ENCODE peak calls at places on chromosome 12, in ten cellular contexts. One of them, this sample, is unnamed. For H3K27me3, the result is how much of the 10 kb centered on the place peaks cover.

GRCh38 chr12:74535536-74535935 is 2.1 kb upstream of the ATXN7L3B start:
- DNase-seq in adrenal gland: no peak
- DNase-seq in IMR-90: no peak
- DNase-seq in Karpas-422: peak
- DNase-seq in AG04450: no peak
- DNase-seq in CD8-positive, alpha-beta memory T cell: no peak
- DNase-seq in tibial artery: no peak
- DNase-seq in cardiac muscle cell: no peak
- DNase-seq in neural progenitor cell: no peak
- DNase-seq in aorta: no peak
- DNase-seq in this sample: no peak

GRCh38 chr12:19994970-19995369 is 373.4 kb upstream of the PDE3A start:
- DNase-seq in cardiac muscle cell: no peak
- DNase-seq in aorta: no peak
- DNase-seq in tibial artery: no peak
- DNase-seq in Karpas-422: no peak
- DNase-seq in neural progenitor cell: no peak
- DNase-seq in AG04450: no peak
- DNase-seq in CD8-positive, alpha-beta memory T cell: no peak
- DNase-seq in IMR-90: no peak
- DNase-seq in adrenal gland: no peak
- DNase-seq in this sample: no peak

GRCh38 chr12:89469361-89469760 is 55.2 kb downstream of the GALNT4 start:
- DNase-seq in Karpas-422: no peak
- DNase-seq in IMR-90: peak
- DNase-seq in CD8-positive, alpha-beta memory T cell: peak
- DNase-seq in neural progenitor cell: no peak
- DNase-seq in AG04450: no peak
- DNase-seq in tibial artery: no peak
- DNase-seq in adrenal gland: no peak
- DNase-seq in cardiac muscle cell: no peak
- DNase-seq in aorta: no peak
- DNase-seq in this sample: no peak

GRCh38 chr12:78315018-78315417 is 484.3 kb downstream of the NAV3 start:
- DNase-seq in aorta: no peak
- DNase-seq in AG04450: no peak
- DNase-seq in neural progenitor cell: no peak
- DNase-seq in Karpas-422: no peak
- DNase-seq in cardiac muscle cell: no peak
- DNase-seq in IMR-90: no peak
- DNase-seq in CD8-positive, alpha-beta memory T cell: no peak
- DNase-seq in tibial artery: no peak
- DNase-seq in adrenal gland: no peak
- DNase-seq in this sample: no peak

GRCh38 chr12:4444031-4444430 is 1.6 kb downstream of the FGF6 start:
- DNase-seq in AG04450: no peak
- DNase-seq in tibial artery: no peak
- DNase-seq in neural progenitor cell: no peak
- DNase-seq in Karpas-422: no peak
- DNase-seq in cardiac muscle cell: no peak
- DNase-seq in aorta: no peak
- DNase-seq in CD8-positive, alpha-beta memory T cell: no peak
- DNase-seq in IMR-90: no peak
- DNase-seq in adrenal gland: no peak
- DNase-seq in this sample: no peak

GRCh38 chr12:89544730-89545184 is 18.9 kb upstream of the POC1B start:
- DNase-seq in aorta: peak
- DNase-seq in AG04450: no peak
- DNase-seq in CD8-positive, alpha-beta memory T cell: no peak
- DNase-seq in Karpas-422: no peak
- DNase-seq in neural progenitor cell: peak
- DNase-seq in IMR-90: no peak
- DNase-seq in cardiac muscle cell: peak
- DNase-seq in tibial artery: peak
- DNase-seq in adrenal gland: peak
- DNase-seq in this sample: peak

GRCh38 chr12:62435337-62436163 is 31.1 kb upstream of the MON2 start:
- DNase-seq in CD8-positive, alpha-beta memory T cell: peak
- DNase-seq in neural progenitor cell: peak
- DNase-seq in IMR-90: peak
- DNase-seq in AG04450: peak
- DNase-seq in adrenal gland: peak
- DNase-seq in cardiac muscle cell: peak
- DNase-seq in Karpas-422: peak
- DNase-seq in tibial artery: peak
- DNase-seq in aorta: peak
- DNase-seq in this sample: peak

GRCh38 chr12:3641428-3641883 is 111.5 kb downstream of the CRACR2A start:
- DNase-seq in Karpas-422: no peak
- DNase-seq in aorta: no peak
- DNase-seq in neural progenitor cell: no peak
- DNase-seq in adrenal gland: no peak
- DNase-seq in CD8-positive, alpha-beta memory T cell: no peak
- DNase-seq in cardiac muscle cell: no peak
- DNase-seq in AG04450: no peak
- DNase-seq in IMR-90: peak
- DNase-seq in tibial artery: no peak
- DNase-seq in this sample: no peak

GRCh38 chr12:114579389-114579788 is 104.6 kb downstream of the TBX3 start:
- DNase-seq in neural progenitor cell: no peak
- DNase-seq in AG04450: no peak
- DNase-seq in IMR-90: no peak
- DNase-seq in tibial artery: no peak
- DNase-seq in aorta: no peak
- DNase-seq in adrenal gland: no peak
- DNase-seq in cardiac muscle cell: no peak
- DNase-seq in CD8-positive, alpha-beta memory T cell: no peak
- DNase-seq in Karpas-422: no peak
- DNase-seq in this sample: no peak

GRCh38 chr12:131196220-131196619 is 242.5 kb downstream of the ADGRD1 start:
- DNase-seq in aorta: peak
- DNase-seq in neural progenitor cell: no peak
- DNase-seq in IMR-90: no peak
- DNase-seq in adrenal gland: no peak
- DNase-seq in cardiac muscle cell: no peak
- DNase-seq in AG04450: no peak
- DNase-seq in Karpas-422: no peak
- DNase-seq in tibial artery: no peak
- DNase-seq in CD8-positive, alpha-beta memory T cell: no peak
- DNase-seq in this sample: no peak

GRCh38 chr12:115183752-115184151 is 499.8 kb upstream of the TBX3 start:
- DNase-seq in aorta: no peak
- DNase-seq in IMR-90: no peak
- DNase-seq in tibial artery: no peak
- DNase-seq in CD8-positive, alpha-beta memory T cell: no peak
- DNase-seq in AG04450: no peak
- DNase-seq in Karpas-422: no peak
- DNase-seq in neural progenitor cell: no peak
- DNase-seq in adrenal gland: no peak
- DNase-seq in cardiac muscle cell: no peak
- DNase-seq in this sample: no peak

GRCh38 chr12:26863515-26863914 is 30.5 kb upstream of the ITPR2 start:
- DNase-seq in Karpas-422: peak
- DNase-seq in tibial artery: no peak
- DNase-seq in IMR-90: peak
- DNase-seq in adrenal gland: no peak
- DNase-seq in cardiac muscle cell: no peak
- DNase-seq in AG04450: no peak
- DNase-seq in CD8-positive, alpha-beta memory T cell: no peak
- DNase-seq in neural progenitor cell: peak
- DNase-seq in aorta: no peak
- DNase-seq in this sample: no peak

DNA sequence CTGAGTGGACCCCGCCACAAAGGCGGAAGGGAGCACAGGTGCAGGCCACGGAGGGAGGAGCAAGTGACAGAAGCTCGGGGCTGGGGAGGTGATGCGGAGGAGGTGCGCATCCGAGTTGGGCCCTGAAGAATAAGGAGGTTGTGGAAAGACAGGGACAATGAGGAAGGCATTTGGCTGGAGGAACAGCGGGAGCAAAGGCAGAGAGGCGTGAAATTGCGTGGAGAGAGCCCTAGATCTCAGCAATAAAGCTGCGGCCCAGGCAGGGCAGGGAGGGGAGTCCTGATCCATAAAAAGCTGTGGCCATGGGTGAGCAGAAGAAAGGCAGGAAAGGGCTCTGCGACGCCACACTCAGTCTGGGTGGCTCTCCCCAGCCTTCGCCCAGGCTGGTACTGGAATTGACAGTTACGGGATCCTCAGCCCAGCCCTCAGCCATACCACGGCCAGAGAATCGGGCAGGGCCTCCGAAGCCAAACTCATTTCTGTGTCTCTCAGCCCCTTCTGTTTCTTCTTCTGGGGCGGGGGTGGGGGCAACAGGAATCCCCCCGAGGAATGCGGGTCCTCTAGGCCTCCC is 2.2 kb downstream of the FIGNL2 start:
- DNase-seq in aorta: no peak
- DNase-seq in cardiac muscle cell: no peak
- DNase-seq in CD8-positive, alpha-beta memory T cell: no peak
- DNase-seq in AG04450: no peak
- DNase-seq in tibial artery: no peak
- DNase-seq in IMR-90: no peak
- DNase-seq in Karpas-422: no peak
- DNase-seq in neural progenitor cell: peak
- DNase-seq in adrenal gland: no peak
- DNase-seq in this sample: no peak
- H3K27me3 ChIP-seq in aorta: under half
- H3K27me3 ChIP-seq in cardiac muscle cell: under half
- H3K27me3 ChIP-seq in CD8-positive, alpha-beta memory T cell: under half
- H3K27me3 ChIP-seq in AG04450: half or more
- H3K27me3 ChIP-seq in tibial artery: under half
- H3K27me3 ChIP-seq in IMR-90: half or more
- H3K27me3 ChIP-seq in Karpas-422: under half
- H3K27me3 ChIP-seq in neural progenitor cell: under half
- H3K27me3 ChIP-seq in adrenal gland: under half
- H3K27me3 ChIP-seq in this sample: under half

GRCh38 chr12:49093746-49094103 is 876 bp downstream of the DHH start:
- DNase-seq in CD8-positive, alpha-beta memory T cell: no peak
- DNase-seq in adrenal gland: no peak
- DNase-seq in AG04450: no peak
- DNase-seq in IMR-90: no peak
- DNase-seq in Karpas-422: no peak
- DNase-seq in neural progenitor cell: peak
- DNase-seq in tibial artery: no peak
- DNase-seq in aorta: peak
- DNase-seq in cardiac muscle cell: peak
- DNase-seq in this sample: no peak

GRCh38 chr12:49091056-49091835 is 3.4 kb downstream of the DHH start:
- DNase-seq in adrenal gland: no peak
- DNase-seq in neural progenitor cell: peak
- DNase-seq in Karpas-422: no peak
- DNase-seq in CD8-positive, alpha-beta memory T cell: no peak
- DNase-seq in IMR-90: no peak
- DNase-seq in AG04450: no peak
- DNase-seq in aorta: peak
- DNase-seq in tibial artery: no peak
- DNase-seq in cardiac muscle cell: no peak
- DNase-seq in this sample: no peak

GRCh38 chr12:49091836-49092085 is 2.8 kb downstream of the DHH start:
- DNase-seq in tibial artery: no peak
- DNase-seq in IMR-90: peak
- DNase-seq in neural progenitor cell: no peak
- DNase-seq in CD8-positive, alpha-beta memory T cell: no peak
- DNase-seq in cardiac muscle cell: no peak
- DNase-seq in AG04450: no peak
- DNase-seq in aorta: no peak
- DNase-seq in Karpas-422: no peak
- DNase-seq in adrenal gland: no peak
- DNase-seq in this sample: no peak

GRCh38 chr12:49092816-49093406 is 1.7 kb downstream of the DHH start:
- DNase-seq in aorta: peak
- DNase-seq in CD8-positive, alpha-beta memory T cell: no peak
- DNase-seq in Karpas-422: no peak
- DNase-seq in adrenal gland: no peak
- DNase-seq in tibial artery: no peak
- DNase-seq in AG04450: no peak
- DNase-seq in neural progenitor cell: no peak
- DNase-seq in cardiac muscle cell: no peak
- DNase-seq in IMR-90: no peak
- DNase-seq in this sample: no peak

GRCh38 chr12:49092086-49092815 is 2.4 kb downstream of the DHH start:
- DNase-seq in neural progenitor cell: peak
- DNase-seq in Karpas-422: peak
- DNase-seq in adrenal gland: no peak
- DNase-seq in cardiac muscle cell: peak
- DNase-seq in AG04450: no peak
- DNase-seq in IMR-90: peak
- DNase-seq in aorta: peak
- DNase-seq in CD8-positive, alpha-beta memory T cell: peak
- DNase-seq in tibial artery: no peak
- DNase-seq in this sample: peak
- H3K27me3 ChIP-seq in neural progenitor cell: half or more
- H3K27me3 ChIP-seq in Karpas-422: under half
- H3K27me3 ChIP-seq in adrenal gland: under half
- H3K27me3 ChIP-seq in cardiac muscle cell: half or more
- H3K27me3 ChIP-seq in AG04450: under half
- H3K27me3 ChIP-seq in IMR-90: under half
- H3K27me3 ChIP-seq in aorta: under half
- H3K27me3 ChIP-seq in CD8-positive, alpha-beta memory T cell: half or more
- H3K27me3 ChIP-seq in tibial artery: under half
- H3K27me3 ChIP-seq in this sample: half or more

GRCh38 chr12:1994429-1995143 is 9.7 kb downstream of the DCP1B start:
- DNase-seq in cardiac muscle cell: no peak
- DNase-seq in neural progenitor cell: no peak
- DNase-seq in CD8-positive, alpha-beta memory T cell: no peak
- DNase-seq in aorta: no peak
- DNase-seq in IMR-90: no peak
- DNase-seq in adrenal gland: no peak
- DNase-seq in tibial artery: no peak
- DNase-seq in AG04450: no peak
- DNase-seq in Karpas-422: no peak
- DNase-seq in this sample: no peak
- H3K27me3 ChIP-seq in cardiac muscle cell: under half
- H3K27me3 ChIP-seq in neural progenitor cell: under half
- H3K27me3 ChIP-seq in CD8-positive, alpha-beta memory T cell: under half
- H3K27me3 ChIP-seq in aorta: under half
- H3K27me3 ChIP-seq in IMR-90: under half
- H3K27me3 ChIP-seq in adrenal gland: under half
- H3K27me3 ChIP-seq in tibial artery: under half
- H3K27me3 ChIP-seq in AG04450: under half
- H3K27me3 ChIP-seq in Karpas-422: under half
- H3K27me3 ChIP-seq in this sample: under half

DNA sequence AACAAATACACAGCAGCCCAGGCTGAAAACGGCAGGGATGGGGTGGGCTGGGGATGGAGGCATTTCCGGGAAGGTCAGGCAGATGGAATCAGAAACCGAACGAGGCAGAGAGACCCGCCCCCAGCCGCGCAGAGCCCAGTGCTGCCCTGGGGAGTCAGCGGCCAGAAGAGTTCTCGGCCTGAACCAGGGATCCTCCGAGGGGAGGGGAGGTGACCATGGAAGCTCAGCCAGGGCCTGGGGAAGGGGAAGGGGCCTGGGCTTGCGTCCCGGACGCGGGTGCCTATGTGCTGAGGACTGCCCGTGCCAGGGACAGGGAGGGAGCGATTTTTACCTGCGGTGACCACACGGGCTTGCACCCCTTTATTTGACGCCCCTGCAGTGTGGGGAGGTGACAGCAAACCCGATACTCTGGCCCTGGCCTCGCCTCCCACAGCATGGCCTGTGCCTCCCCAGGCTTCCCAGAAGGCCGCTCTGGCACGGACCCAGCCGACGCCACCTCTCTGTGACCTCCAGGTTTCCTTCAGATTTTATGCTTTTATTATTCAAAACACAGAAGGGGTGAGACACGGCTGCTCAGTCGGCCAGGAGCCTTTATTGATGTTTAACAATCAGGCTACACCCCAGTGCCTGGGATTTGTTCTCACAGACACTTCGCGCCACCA is 7.7 kb downstream of the LRCOL1 start:
- DNase-seq in AG04450: no peak
- DNase-seq in cardiac muscle cell: no peak
- DNase-seq in Karpas-422: no peak
- DNase-seq in IMR-90: no peak
- DNase-seq in tibial artery: no peak
- DNase-seq in neural progenitor cell: peak
- DNase-seq in adrenal gland: no peak
- DNase-seq in CD8-positive, alpha-beta memory T cell: no peak
- DNase-seq in aorta: no peak
- DNase-seq in this sample: no peak
- H3K27me3 ChIP-seq in AG04450: half or more
- H3K27me3 ChIP-seq in cardiac muscle cell: under half
- H3K27me3 ChIP-seq in Karpas-422: under half
- H3K27me3 ChIP-seq in IMR-90: under half
- H3K27me3 ChIP-seq in tibial artery: under half
- H3K27me3 ChIP-seq in neural progenitor cell: half or more
- H3K27me3 ChIP-seq in adrenal gland: under half
- H3K27me3 ChIP-seq in CD8-positive, alpha-beta memory T cell: under half
- H3K27me3 ChIP-seq in aorta: under half
- H3K27me3 ChIP-seq in this sample: under half

This sample was measured in hepatocyte.